ENCODE peak calls at places on chromosomes 2 and 18, in seven cellular contexts. U is fibroblast of lung, C is kidney epithelial cell, N is psoas muscle, K is progenitor cell of endocrine pancreas, E is astrocyte of the spinal cord, T is fibroblast of villous mesenchyme. M is an unnamed sample.

GRCh38 chr18:3689986-3690681 is 240.2 kb downstream of the TGIF1 start:
- DNase-seq in U (no peak), E (no peak), C (no peak), K (no peak), N (no peak), T (no peak), M (no peak)

GRCh38 chr2:186641807-186642321 is 52.0 kb upstream of the FAM171B start:
- DNase-seq in E (peak; percentile 72), C (peak; percentile 31), T (peak; percentile 74), U (peak; percentile 78), K (no peak), N (no peak), M (peak; percentile 50)

GRCh38 chr2:112583497-112584133 is 794 bp upstream of the CHCHD5 start:
- DNase-seq in C (no peak), T (peak; percentile 16), N (no peak), U (peak; percentile 32), K (no peak), E (peak; percentile 10), M (no peak)

GRCh38 chr18:32698148-32698547 is 74.7 kb downstream of the KLHL14 start:
- DNase-seq in K (no peak), U (no peak), N (no peak), T (no peak), C (no peak), E (no peak), M (no peak)

GRCh38 chr2:216557820-216558219 is 59.2 kb downstream of the RPL37A start:
- DNase-seq in U (no peak), T (no peak), C (no peak), K (no peak), N (no peak), E (no peak), M (no peak)

GRCh38 chr2:69297216-69297615 is 89.8 kb downstream of the GFPT1 start:
- DNase-seq in N (no peak), T (no peak), E (no peak), K (no peak), U (no peak), C (no peak), M (no peak)

GRCh38 chr2:106062627-106063026 is 131.5 kb downstream of the UXS1 start:
- DNase-seq in U (no peak), E (no peak), T (no peak), N (no peak), C (no peak), K (no peak), M (no peak)

GRCh38 chr18:23281626-23282436 is 146.5 kb downstream of the CABLES1 start:
- DNase-seq in C (no peak), U (no peak), K (no peak), E (peak; percentile 42), N (no peak), T (no peak), M (no peak)

GRCh38 chr18:7568426-7568825 is 1.3 kb downstream of the PTPRM start:
- DNase-seq in T (peak; percentile 16), K (peak; percentile 79), U (peak; percentile 17), N (peak; percentile 45), C (no peak), E (peak; percentile 39), M (peak; percentile 37)

GRCh38 chr2:12728221-12728777 is 11.6 kb downstream of the TRIB2 start:
- DNase-seq in T (no peak), C (no peak), U (no peak), E (no peak), N (no peak), K (no peak), M (no peak)

GRCh38 chr2:46023165-46023854 is 273.9 kb upstream of the EPAS1 start:
- DNase-seq in C (no peak), T (no peak), U (no peak), N (no peak), E (no peak), K (no peak), M (no peak)

GRCh38 chr18:7722955-7723354 is 155.8 kb downstream of the PTPRM start:
- DNase-seq in U (no peak), C (peak; percentile 32), K (no peak), E (no peak), N (no peak), T (no peak), M (no peak)

GRCh38 chr2:121626777-121627524 is 22.3 kb downstream of the CLASP1 start:
- DNase-seq in U (peak; percentile 98), T (peak; percentile 78), E (peak; percentile 79), K (no peak), C (no peak), N (peak; percentile 31), M (peak; percentile 74)

GRCh38 chr2:41966920-41967319 is 80.9 kb upstream of the PKDCC start:
- DNase-seq in E (peak; percentile 20), C (no peak), N (peak; percentile 43), T (no peak), K (no peak), U (no peak), M (no peak)

GRCh38 chr18:61545281-61546245 is 212.3 kb downstream of the CDH20 start:
- DNase-seq in U (peak; percentile 29), C (no peak), E (no peak), K (no peak), N (no peak), T (no peak), M (no peak)

GRCh38 chr18:23421277-23421676 is 31.8 kb upstream of the RIOK3 start:
- DNase-seq in C (no peak), U (no peak), N (no peak), K (no peak), T (no peak), E (no peak), M (no peak)

GRCh38 chr18:57728941-57729511 is 74.1 kb downstream of the ATP8B1 start:
- DNase-seq in T (no peak), U (no peak), C (peak; percentile 60), E (no peak), N (no peak), K (no peak), M (no peak)

GRCh38 chr2:218832520-218832919 is 917 bp upstream of the PRKAG3 start:
- DNase-seq in E (no peak), T (no peak), K (no peak), C (no peak), U (no peak), N (peak; percentile 69), M (no peak)

GRCh38 chr2:187506416-187506815 is 47.8 kb downstream of the TFPI start:
- DNase-seq in N (no peak), K (no peak), U (no peak), T (no peak), C (no peak), E (no peak), M (no peak)

GRCh38 chr18:79380816-79381806 is 14.6 kb upstream of the NFATC1 start:
- DNase-seq in C (no peak), K (peak; percentile 80), N (peak; percentile 70), U (peak; percentile 42), E (peak; percentile 37), T (peak; percentile 50), M (peak; percentile 80)

GRCh38 chr2:168571061-168571460 is 115.0 kb downstream of the CERS6 start:
- DNase-seq in K (no peak), U (peak; percentile 31), N (no peak), E (peak; percentile 33), T (no peak), C (no peak), M (no peak)

GRCh38 chr18:3058328-3059191 is 45.6 kb upstream of the LPIN2 start:
- DNase-seq in K (no peak), N (no peak), C (no peak), E (no peak), T (peak; percentile 60), U (no peak), M (no peak)

GRCh38 chr2:186546842-186547241 is 43.0 kb upstream of the ITGAV start:
- DNase-seq in K (no peak), N (no peak), T (peak; percentile 31), E (no peak), U (peak; percentile 28), C (no peak), M (no peak)

GRCh38 chr18:79395308-79395640 is 456 bp upstream of the NFATC1 start:
- DNase-seq in E (no peak), T (no peak), U (no peak), N (no peak), C (no peak), K (no peak), M (no peak)

GRCh38 chr2:171419333-171419732 is 14.5 kb downstream of the METTL8 start:
- DNase-seq in N (no peak), E (no peak), T (no peak), U (no peak), K (no peak), C (no peak), M (no peak)

GRCh38 chr18:24734058-24734457 is 273.6 kb downstream of the HRH4 start:
- DNase-seq in K (no peak), E (no peak), U (peak; percentile 16), C (no peak), T (peak; percentile 1), N (no peak), M (peak; percentile 5)

GRCh38 chr2:141201161-141201560 is 929.7 kb downstream of the LRP1B start:
- DNase-seq in T (no peak), C (no peak), E (no peak), U (no peak), K (no peak), N (no peak), M (no peak)

DNA sequence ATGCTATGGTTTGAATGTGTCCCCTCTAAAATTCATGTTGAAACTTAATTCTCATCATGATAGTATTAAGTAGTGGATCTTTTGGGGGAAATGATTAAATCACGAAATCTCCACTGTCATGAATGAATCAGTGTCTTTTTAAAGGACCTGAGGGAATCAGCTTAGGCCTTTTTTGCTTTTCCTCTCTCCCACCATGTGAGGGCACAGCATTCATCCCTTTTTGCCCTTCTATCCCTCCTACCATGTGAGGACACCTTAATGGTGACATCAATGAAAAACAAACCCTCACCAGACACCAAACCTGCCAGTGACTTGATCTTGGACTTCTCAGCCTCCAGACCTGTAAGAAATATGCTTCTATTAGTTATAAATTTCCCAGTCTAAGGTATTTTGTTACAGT is 247.1 kb upstream of the UBE2E3 start:
- DNase-seq in N (no peak), T (no peak), U (no peak), E (no peak), K (no peak), C (no peak), M (no peak)
- TF ChIP-seq CTCF in N (no peak), T (no peak), U (no peak), E (no peak), K (no peak), C (no peak), M (no peak)

GRCh38 chr2:64654993-64655666 is 1.4 kb upstream of the SERTAD2 start:
- DNase-seq in N (no peak), T (no peak), E (peak; percentile 38), U (no peak), C (no peak), K (no peak), M (no peak)
- TF ChIP-seq CTCF in N (no peak), T (peak; percentile 25), E (peak; percentile 28), U (peak; percentile 12), C (peak; percentile 33), K (peak; percentile 47), M (peak; percentile 9)

GRCh38 chr2:101516349-101516748 is 41.4 kb upstream of the RFX8 start:
- DNase-seq in N (no peak), C (no peak), U (no peak), T (no peak), E (no peak), K (no peak), M (no peak)
- TF ChIP-seq CTCF in N (no peak), C (no peak), U (no peak), T (no peak), E (no peak), K (no peak), M (no peak)

DNA sequence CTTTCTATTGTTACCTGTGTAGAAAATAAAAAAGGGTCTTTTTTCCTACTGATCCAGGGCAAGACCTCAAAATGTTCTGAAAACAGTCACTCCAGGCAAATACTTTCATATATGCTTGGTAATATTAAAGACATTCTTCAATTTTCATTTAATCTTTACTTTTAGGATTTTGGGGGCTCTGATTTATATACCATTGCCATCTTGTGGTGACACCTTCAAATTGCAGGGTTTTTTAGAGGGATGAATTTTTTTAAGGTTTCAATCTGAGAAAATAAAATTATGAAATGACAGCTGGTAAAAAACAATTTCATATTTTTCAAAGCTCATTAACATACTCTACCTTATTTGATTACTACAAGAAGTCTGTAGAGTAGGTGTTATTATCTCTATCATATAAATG is 26.8 kb downstream of the MAPK4 start:
- DNase-seq in N (no peak), T (no peak), C (no peak), K (no peak), U (no peak), E (no peak), M (no peak)
- TF ChIP-seq CTCF in N (no peak), T (peak; percentile 19), C (peak; percentile 18), K (peak; percentile 46), U (no peak), E (no peak), M (peak; percentile 4)